ENCODE peak calls at places on chromosomes 12 and 14, in six cellular contexts. Z is HT1080, H is SW480, F is T-helper 1 cell, K is transverse colon, G is heart right ventricle. I is an unnamed sample.

GRCh38 chr12:24879644-24880043 is 69.3 kb downstream of the BCAT1 start:
- DNase-seq in Z (no peak), G (no peak), H (no peak), K (no peak), F (no peak), I (no peak)

GRCh38 chr12:39343665-39344064 is 99.3 kb downstream of the KIF21A start:
- DNase-seq in K (no peak), Z (no peak), F (no peak), H (no peak), G (no peak), I (no peak)

GRCh38 chr12:87687362-87687761 is 341.8 kb downstream of the C12orf50 start:
- DNase-seq in H (no peak), G (no peak), K (no peak), F (no peak), Z (peak; percentile 35), I (no peak)

GRCh38 chr14:69325646-69326265 is 65.8 kb downstream of the GALNT16 start:
- DNase-seq in F (no peak), G (no peak), K (no peak), H (no peak), Z (no peak), I (no peak)

GRCh38 chr12:116717466-116718457 is 20.1 kb downstream of the SPRING1 start:
- DNase-seq in K (peak; percentile 36), H (no peak), Z (no peak), G (peak; percentile 55), F (no peak), I (no peak)

GRCh38 chr14:24903337-24903736 is 146.6 kb downstream of the STXBP6 start:
- DNase-seq in G (no peak), K (no peak), F (no peak), Z (peak; percentile 69), H (peak; percentile 2), I (no peak)

GRCh38 chr12:60475825-60476224 is 880.0 kb downstream of the SLC16A7 start:
- DNase-seq in F (no peak), K (no peak), H (no peak), G (no peak), Z (no peak), I (no peak)

GRCh38 chr12:57477710-57478681 is 1.7 kb downstream of the ARHGAP9 start:
- DNase-seq in G (no peak), K (no peak), Z (no peak), H (no peak), F (peak; percentile 49), I (peak; percentile 77)

GRCh38 chr12:124680863-124681778 is 113.7 kb upstream of the NCOR2 start:
- DNase-seq in H (peak; percentile 86), Z (peak; percentile 83), K (no peak), G (peak; percentile 60), F (no peak), I (no peak)

GRCh38 chr12:69059465-69060457 is 126.8 kb upstream of the CPM start:
- DNase-seq in Z (peak; percentile 98), H (no peak), G (no peak), K (no peak), F (no peak), I (peak; percentile 32)

I was measured in CD4-positive, CD25-positive, alpha-beta regulatory T cell.